ENCODE peak calls at places on chromosome 16, in six cellular contexts. Q, B, Y, C, G and Z are unnamed samples.
A peak's percentile ranks its signal among the peaks of the same experiment; 100 is the strongest.

GRCh38 chr16:53511403-53512280 is 8.6 kb upstream of the AKTIP start:
- DNase-seq in Q (no peak), B (no peak), Y (no peak), C (no peak), G (no peak), Z (no peak)

GRCh38 chr16:62596101-62596500 is 559.9 kb upstream of the CDH8 start:
- DNase-seq in Q (no peak), B (no peak), Y (no peak), C (no peak), G (no peak), Z (no peak)

GRCh38 chr16:81713295-81713772 is 65.8 kb upstream of the PLCG2 start:
- DNase-seq in Q (no peak), B (no peak), Y (no peak), C (no peak), G (no peak), Z (no peak)

GRCh38 chr16:14196539-14196938 is 125.4 kb downstream of the MRTFB start:
- DNase-seq in Q (no peak), B (no peak), Y (no peak), C (peak; percentile 52), G (no peak), Z (peak; percentile 38)

GRCh38 chr16:5751216-5751615 is 653.6 kb upstream of the EEF2KMT start:
- DNase-seq in Q (no peak), B (no peak), Y (no peak), C (no peak), G (no peak), Z (no peak)

GRCh38 chr16:1435921-1436697 is 5.2 kb downstream of the PERCC1 start:
- DNase-seq in Q (no peak), B (no peak), Y (peak; percentile 47), C (no peak), G (no peak), Z (no peak)

GRCh38 chr16:2070576-2071453 is 23.0 kb downstream of the TSC2 start:
- DNase-seq in Q (no peak), B (no peak), Y (no peak), C (no peak), G (no peak), Z (no peak)

GRCh38 chr16:525520-526180 is 1.9 kb upstream of the CAPN15 start:
- DNase-seq in Q (no peak), B (no peak), Y (no peak), C (peak; percentile 80), G (peak; percentile 91), Z (peak; percentile 79)

GRCh38 chr16:55559233-55559632 is 7.3 kb upstream of the CAPNS2 start:
- DNase-seq in Q (no peak), B (no peak), Y (no peak), C (peak; percentile 61), G (peak; percentile 17), Z (peak; percentile 47)

GRCh38 chr16:3951861-3952332 is 71.4 kb upstream of the CREBBP start:
- DNase-seq in Q (no peak), B (no peak), Y (no peak), C (peak; percentile 46), G (peak; percentile 72), Z (peak; percentile 70)

GRCh38 chr16:56938664-56939513 is 6.9 kb downstream of the HERPUD1 start:
- DNase-seq in Q (no peak), B (no peak), Y (no peak), C (no peak), G (peak; percentile 42), Z (no peak)

GRCh38 chr16:79653337-79654000 is 52.9 kb upstream of the MAF start:
- DNase-seq in Q (no peak), B (peak; percentile 64), Y (no peak), C (peak; percentile 13), G (no peak), Z (peak; percentile 58)

GRCh38 chr16:80640316-80640715 is 99.5 kb downstream of the DYNLRB2 start:
- DNase-seq in Q (no peak), B (no peak), Y (no peak), C (no peak), G (no peak), Z (no peak)

GRCh38 chr16:11072420-11073153 is 128.2 kb downstream of the CLEC16A start:
- DNase-seq in Q (no peak), B (no peak), Y (no peak), C (no peak), G (peak; percentile 30), Z (no peak)

GRCh38 chr16:11691771-11692170 is 23.5 kb downstream of the SNN start:
- DNase-seq in Q (no peak), B (no peak), Y (no peak), C (no peak), G (no peak), Z (no peak)

GRCh38 chr16:25823891-25824290 is 132.1 kb downstream of the HS3ST4 start:
- DNase-seq in Q (no peak), B (no peak), Y (no peak), C (no peak), G (no peak), Z (no peak)

GRCh38 chr16:57639172-57639571 is 10.7 kb downstream of the ADGRG1 start:
- DNase-seq in Q (no peak), B (no peak), Y (peak; percentile 67), C (no peak), G (no peak), Z (no peak)

GRCh38 chr16:66357523-66357928 is 9.0 kb upstream of the CDH5 start:
- DNase-seq in Q (no peak), B (no peak), Y (peak; percentile 43), C (peak; percentile 93), G (peak; percentile 82), Z (peak; percentile 91)

GRCh38 chr16:64626771-64627170 is 495.1 kb downstream of the CDH11 start:
- DNase-seq in Q (no peak), B (no peak), Y (no peak), C (no peak), G (no peak), Z (peak; percentile 13)

GRCh38 chr16:1772362-1772907 is at the start of gene EME2:
- DNase-seq in Q (no peak), B (peak; percentile 77), Y (no peak), C (no peak), G (peak; percentile 33), Z (peak; percentile 54)

GRCh38 chr16:28836761-28837064 is 9.4 kb downstream of the TUFM start:
- DNase-seq in Q (no peak), B (no peak), Y (no peak), C (no peak), G (no peak), Z (no peak)

GRCh38 chr16:22788190-22788530 is 25.8 kb upstream of the HS3ST2 start:
- DNase-seq in Q (no peak), B (no peak), Y (no peak), C (no peak), G (peak; percentile 72), Z (no peak)

GRCh38 chr16:48246066-48246465 is 1.3 kb downstream of the ABCC11 start:
- DNase-seq in Q (no peak), B (no peak), Y (no peak), C (peak; percentile 33), G (peak; percentile 43), Z (peak; percentile 51)

GRCh38 chr16:81216114-81216513 is 22.4 kb upstream of the BCO1 start:
- DNase-seq in Q (no peak), B (no peak), Y (no peak), C (no peak), G (no peak), Z (no peak)

GRCh38 chr16:67653131-67654068 is 6.7 kb downstream of the ACD start:
- DNase-seq in Q (no peak), B (no peak), Y (no peak), C (no peak), G (no peak), Z (no peak)

GRCh38 chr16:19417640-19418039 is at the start of gene TMC5:
- DNase-seq in Q (no peak), B (peak; percentile 79), Y (peak; percentile 75), C (no peak), G (no peak), Z (no peak)
- H3K4me3 ChIP-seq in Q (no peak within 1 kb of the TSS), B (peak within 1 kb of the TSS; percentile 1), Y (peak within 1 kb of the TSS; percentile 8), C (no peak within 1 kb of the TSS), G (no peak within 1 kb of the TSS), Z (no peak within 1 kb of the TSS)

DNA sequence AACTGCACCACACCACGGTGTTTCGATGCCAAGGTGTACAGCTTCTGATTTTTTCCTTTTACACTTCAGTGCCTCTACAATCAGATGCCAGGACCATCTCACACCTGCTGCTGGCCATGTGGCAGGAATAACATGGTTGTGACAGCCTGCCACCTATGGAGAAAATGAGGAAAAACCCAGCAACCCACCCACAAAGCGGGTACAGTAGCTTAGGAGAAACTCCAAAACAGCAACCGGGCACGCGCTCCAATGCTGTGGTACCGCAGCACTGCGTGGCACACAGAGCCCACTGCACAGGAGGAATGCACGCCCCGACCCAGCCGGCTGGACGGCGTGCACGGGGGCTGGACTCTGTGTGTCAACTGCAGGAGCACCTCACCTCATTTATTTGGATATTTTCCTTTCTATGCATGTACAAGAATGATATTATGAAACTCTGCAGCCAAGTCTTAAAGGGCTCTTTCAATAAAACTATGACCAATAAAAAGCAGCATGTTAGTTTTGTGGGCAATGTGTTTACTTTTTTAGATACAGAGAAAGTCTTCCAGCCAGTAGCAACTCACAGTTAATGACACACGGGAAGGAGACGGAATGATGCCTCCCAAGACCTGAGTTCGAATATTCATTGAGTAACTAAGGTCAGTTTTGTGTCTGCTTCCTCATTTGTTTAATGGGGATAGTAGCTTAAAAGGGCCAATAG is 45.9 kb downstream of the MAP1LC3B start:
- DNase-seq in Q (no peak), B (no peak), Y (no peak), C (no peak), G (no peak), Z (no peak)
- TF ChIP-seq CTCF in Q (no peak), B (no peak), Y (no peak), C (no peak), G (no peak), Z (no peak)

DNA sequence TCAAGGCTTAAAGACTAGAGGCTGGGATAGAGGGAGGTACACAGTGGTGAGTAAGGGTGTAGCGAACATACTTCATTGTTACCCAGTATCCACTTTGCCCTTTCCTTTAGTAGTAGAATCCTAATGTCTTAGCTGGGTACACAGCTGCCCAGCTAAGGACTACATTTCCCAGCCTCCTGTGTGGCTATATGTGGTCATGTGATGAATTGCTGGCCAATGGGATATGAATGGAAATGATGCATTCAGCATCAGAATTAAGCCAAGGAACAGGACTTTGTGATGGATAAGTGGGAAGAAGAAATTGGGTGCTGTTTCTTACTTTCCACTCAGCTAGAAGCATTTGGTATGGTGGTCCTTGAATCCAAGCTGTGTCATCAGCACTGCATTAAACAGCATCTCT is 55.9 kb downstream of the FOXL1 start:
- DNase-seq in Q (no peak), B (no peak), Y (no peak), C (peak; percentile 40), G (peak; percentile 59), Z (peak; percentile 47)
- H3K4me3 ChIP-seq in Q (no peak overlapping the region), B (no peak overlapping the region), Y (no peak overlapping the region), C (no peak overlapping the region), G (no peak overlapping the region), Z (no peak overlapping the region)

GRCh38 chr16:87931504-87931903 is 4.8 kb downstream of the CA5A start:
- DNase-seq in Q (no peak), B (no peak), Y (no peak), C (peak; percentile 92), G (no peak), Z (peak; percentile 22)

GRCh38 chr16:87933140-87933495 is 3.2 kb downstream of the CA5A start:
- DNase-seq in Q (no peak), B (no peak), Y (no peak), C (no peak), G (no peak), Z (no peak)

GRCh38 chr16:87927195-87927562 is 9.2 kb downstream of the CA5A start:
- DNase-seq in Q (no peak), B (no peak), Y (no peak), C (no peak), G (no peak), Z (no peak)

GRCh38 chr16:87929986-87930385 is 6.3 kb downstream of the CA5A start:
- DNase-seq in Q (no peak), B (no peak), Y (no peak), C (no peak), G (no peak), Z (peak; percentile 69)

GRCh38 chr16:87930456-87930855 is 5.9 kb downstream of the CA5A start:
- DNase-seq in Q (no peak), B (no peak), Y (no peak), C (no peak), G (no peak), Z (peak; percentile 23)
- TF ChIP-seq CTCF in Q (peak; percentile 7), B (no peak), Y (no peak), C (peak; percentile 31), G (peak; percentile 9), Z (peak; percentile 57)